ENCODE peak calls at places on chromosomes 3 and 15, in eight cellular contexts. J, Q, F, R, N, I, E and G are unnamed samples.

GRCh38 chr3:63228087-63228486 is 50.0 kb upstream of the SYNPR start:
- DNase-seq in J (no peak), Q (no peak), F (no peak), R (no peak), N (no peak), I (no peak), E (no peak), G (no peak)

GRCh38 chr15:64982472-64982871 is 7.2 kb downstream of the SPG21 start:
- DNase-seq in J (no peak), Q (no peak), F (no peak), R (no peak), N (no peak), I (no peak), E (no peak), G (no peak)

GRCh38 chr15:85128636-85129035 is 147.0 kb downstream of the PDE8A start:
- DNase-seq in J (no peak), Q (no peak), F (no peak), R (no peak), N (no peak), I (no peak), E (no peak), G (no peak)

GRCh38 chr15:40594429-40594836 is 384 bp downstream of the KNL1 start:
- DNase-seq in J (peak), Q (no peak), F (peak), R (no peak), N (peak), I (peak), E (peak), G (peak)

GRCh38 chr3:133038731-133039398 is 674 bp downstream of the TMEM108 start:
- DNase-seq in J (no peak), Q (no peak), F (no peak), R (no peak), N (peak), I (peak), E (peak), G (peak)

GRCh38 chr3:151788401-151788800 is 25.5 kb upstream of the AADAC start:
- DNase-seq in J (no peak), Q (no peak), F (no peak), R (no peak), N (no peak), I (no peak), E (no peak), G (no peak)

GRCh38 chr3:196181127-196181546 is 30.1 kb downstream of the ZDHHC19 start:
- DNase-seq in J (no peak), Q (no peak), F (no peak), R (no peak), N (no peak), I (no peak), E (no peak), G (no peak)

GRCh38 chr15:63212050-63212973 is 22.9 kb downstream of the RAB8B start:
- DNase-seq in J (no peak), Q (no peak), F (no peak), R (no peak), N (no peak), I (no peak), E (no peak), G (no peak)

GRCh38 chr3:66428733-66429132 is 72.1 kb downstream of the LRIG1 start:
- DNase-seq in J (peak), Q (peak), F (peak), R (peak), N (peak), I (peak), E (no peak), G (peak)

GRCh38 chr15:100081454-100081853 is 260.3 kb downstream of the ADAMTS17 start:
- DNase-seq in J (no peak), Q (no peak), F (no peak), R (no peak), N (no peak), I (peak), E (no peak), G (no peak)

GRCh38 chr3:194809382-194809781 is 123.7 kb downstream of the FAM43A start:
- DNase-seq in J (no peak), Q (no peak), F (no peak), R (no peak), N (no peak), I (no peak), E (no peak), G (no peak)

GRCh38 chr15:78070049-78070698 is 7.3 kb downstream of the TBC1D2B start:
- DNase-seq in J (peak), Q (no peak), F (no peak), R (no peak), N (no peak), I (no peak), E (no peak), G (no peak)

GRCh38 chr15:49468440-49468839 is 45.4 kb downstream of the FGF7 start:
- DNase-seq in J (no peak), Q (no peak), F (no peak), R (no peak), N (no peak), I (no peak), E (no peak), G (no peak)

GRCh38 chr3:30770387-30770786 is 124.1 kb downstream of the GADL1 start:
- DNase-seq in J (peak), Q (peak), F (peak), R (no peak), N (peak), I (peak), E (no peak), G (no peak)

GRCh38 chr15:64334530-64334929 is 21.4 kb downstream of the CSNK1G1 start:
- DNase-seq in J (peak), Q (no peak), F (no peak), R (no peak), N (no peak), I (no peak), E (no peak), G (no peak)

GRCh38 chr3:126451511-126451910 is 24.2 kb downstream of the ZXDC start:
- DNase-seq in J (no peak), Q (no peak), F (no peak), R (peak), N (peak), I (no peak), E (no peak), G (peak)

GRCh38 chr15:39426552-39427532 is 154.0 kb upstream of the THBS1 start:
- DNase-seq in J (peak), Q (peak), F (no peak), R (peak), N (peak), I (no peak), E (no peak), G (peak)

GRCh38 chr3:87088366-87088983 is 97.5 kb upstream of the VGLL3 start:
- DNase-seq in J (no peak), Q (no peak), F (no peak), R (peak), N (no peak), I (no peak), E (no peak), G (no peak)

GRCh38 chr3:14358426-14359211 is 43.8 kb upstream of the SLC6A6 start:
- DNase-seq in J (peak), Q (peak), F (no peak), R (peak), N (peak), I (no peak), E (peak), G (no peak)

GRCh38 chr3:41482134-41482533 is 282.8 kb downstream of the CTNNB1 start:
- DNase-seq in J (no peak), Q (no peak), F (no peak), R (no peak), N (no peak), I (no peak), E (no peak), G (no peak)

GRCh38 chr15:27956285-27956684 is 142.8 kb downstream of the OCA2 start:
- DNase-seq in J (no peak), Q (no peak), F (no peak), R (no peak), N (no peak), I (no peak), E (no peak), G (no peak)

GRCh38 chr15:60395276-60396011 is 2.3 kb downstream of the ANXA2 start:
- DNase-seq in J (no peak), Q (no peak), F (no peak), R (no peak), N (no peak), I (no peak), E (no peak), G (no peak)

DNA sequence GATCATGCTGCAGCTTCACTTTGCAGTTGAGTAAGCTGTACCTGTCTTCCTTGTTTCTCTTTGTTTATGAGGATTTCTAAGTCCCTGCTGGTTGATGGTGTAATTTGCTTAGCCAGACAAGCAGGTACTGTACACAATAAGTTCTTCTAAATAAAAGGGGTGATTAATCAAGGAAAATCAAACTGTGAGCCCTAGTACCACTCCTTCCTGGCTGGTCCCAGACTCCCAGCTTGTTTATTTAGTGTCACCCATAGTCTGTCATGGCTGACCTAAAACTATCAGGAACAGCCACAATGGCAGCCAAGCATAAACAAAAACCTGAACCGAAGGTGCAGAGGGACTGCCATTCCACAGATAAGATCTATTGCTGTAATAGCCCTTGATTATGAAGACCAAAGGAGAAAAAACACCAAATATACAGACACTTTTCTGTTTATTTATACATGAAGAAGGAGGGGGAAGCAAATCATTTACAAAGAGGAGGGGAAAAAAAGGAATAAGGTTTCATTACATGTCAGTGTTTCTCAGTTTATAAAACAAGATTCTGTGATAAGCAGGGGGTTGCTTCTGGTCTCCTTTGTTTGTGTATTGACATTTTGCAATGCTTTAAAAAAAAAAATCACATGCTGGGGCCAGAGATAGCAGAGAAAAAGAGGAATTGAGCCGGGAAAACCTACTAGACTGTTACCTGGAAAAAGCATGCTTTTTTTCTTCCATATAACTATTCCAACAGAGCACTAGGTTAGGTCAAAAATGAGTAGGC is 182.4 kb upstream of the DPH6 start:
- DNase-seq in J (no peak), Q (no peak), F (no peak), R (no peak), N (no peak), I (no peak), E (no peak), G (no peak)
- TF ChIP-seq POLR2A in J (no peak), Q (no peak), F (no peak), R (no peak), N (no peak), I (no peak), E (no peak), G (no peak)

GRCh38 chr3:173744479-173744878 is 346.9 kb downstream of the NLGN1 start:
- DNase-seq in J (no peak), Q (no peak), F (no peak), R (no peak), N (no peak), I (no peak), E (no peak), G (no peak)

GRCh38 chr3:173745952-173746682 is 348.6 kb downstream of the NLGN1 start:
- DNase-seq in J (no peak), Q (no peak), F (no peak), R (no peak), N (no peak), I (no peak), E (no peak), G (no peak)

GRCh38 chr3:173742491-173742890 is 344.9 kb downstream of the NLGN1 start:
- DNase-seq in J (no peak), Q (no peak), F (no peak), R (no peak), N (no peak), I (no peak), E (no peak), G (no peak)

GRCh38 chr3:173743111-173743510 is 345.6 kb downstream of the NLGN1 start:
- DNase-seq in J (no peak), Q (no peak), F (no peak), R (no peak), N (no peak), I (no peak), E (no peak), G (no peak)

DNA sequence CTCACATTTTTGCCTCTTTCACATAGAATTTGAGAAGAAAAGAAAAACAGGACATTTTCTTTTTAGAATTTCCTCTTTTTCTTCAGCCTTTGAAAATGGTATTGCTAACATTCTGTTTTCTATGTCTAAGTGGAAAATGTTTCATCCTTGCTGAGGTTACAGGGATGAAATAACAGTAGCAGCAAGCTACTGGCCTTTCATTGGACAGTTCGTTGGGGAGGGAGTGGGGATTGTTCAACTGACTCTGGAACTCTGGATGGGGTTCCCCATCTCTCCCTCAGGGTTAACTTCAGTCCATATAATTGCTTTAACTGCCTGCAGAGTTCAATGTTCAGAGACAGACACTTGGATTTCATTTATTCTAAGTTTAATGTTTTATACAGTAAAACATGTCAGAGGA is 346.0 kb downstream of the NLGN1 start:
- DNase-seq in J (no peak), Q (no peak), F (no peak), R (no peak), N (no peak), I (no peak), E (no peak), G (no peak)
- H3K4me3 ChIP-seq in J (no peak), Q (no peak), F (no peak), R (no peak), N (no peak), I (no peak), E (no peak), G (no peak)

GRCh38 chr3:128493221-128494151 is 485 bp upstream of the GATA2 start:
- DNase-seq in J (no peak), Q (no peak), F (no peak), R (no peak), N (no peak), I (no peak), E (no peak), G (no peak)
- TF ChIP-seq CTCF in J (no peak), Q (no peak), F (no peak), R (no peak), N (no peak), I (no peak), E (no peak), G (no peak)

DNA sequence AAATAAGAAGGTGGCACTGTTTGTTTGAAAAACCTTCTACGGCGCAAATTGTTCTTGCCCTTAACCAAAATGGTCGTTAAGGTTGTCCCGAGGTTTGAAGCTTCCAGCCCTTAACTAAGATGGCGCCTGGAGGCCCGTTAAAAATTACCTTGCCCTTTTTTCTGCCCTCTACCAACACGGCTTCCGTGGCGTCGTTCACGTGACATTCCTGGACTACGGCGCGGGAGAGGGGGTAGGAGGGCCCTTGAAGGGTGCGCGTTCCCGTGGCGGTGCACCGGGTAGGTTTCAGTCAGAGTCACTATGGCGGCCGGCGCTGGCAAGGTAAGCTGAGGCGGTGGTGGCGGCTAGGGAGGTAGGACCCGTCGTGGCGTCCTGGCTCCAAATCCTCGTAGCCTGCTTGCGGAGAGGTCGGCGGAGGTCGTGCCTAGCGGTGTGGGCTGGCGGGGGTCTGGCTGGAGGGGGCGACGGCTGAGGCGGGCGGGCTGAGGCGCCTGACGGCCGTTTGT is at the start of gene SLMAP:
- DNase-seq in J (peak), Q (peak), F (peak), R (peak), N (peak), I (peak), E (peak), G (peak)
- TF ChIP-seq POLR2A in J (peak), Q (peak), F (peak), R (peak), N (no peak), I (peak), E (peak), G (peak)

GRCh38 chr3:128775906-128776542 is 50.0 kb downstream of the RAB7A start:
- DNase-seq in J (no peak), Q (no peak), F (no peak), R (no peak), N (no peak), I (no peak), E (no peak), G (no peak)
- H3K4me3 ChIP-seq in J (no peak), Q (no peak), F (no peak), R (no peak), N (no peak), I (no peak), E (no peak), G (no peak)